ENCODE peak calls at places on chromosome 5, in nine cellular contexts. T, Y, P, H, X, F, S, K and I are unnamed samples.

GRCh38 chr5:139575751-139576150 is 14.6 kb downstream of the UBE2D2 start:
- DNase-seq in T (no peak), Y (no peak), P (no peak), H (no peak), X (no peak), F (no peak), S (no peak), K (no peak), I (no peak)

GRCh38 chr5:103119067-103119764 is 722 bp downstream of the GIN1 start:
- DNase-seq in T (no peak), Y (no peak), P (no peak), H (no peak), X (no peak), F (no peak), S (no peak), K (no peak), I (no peak)

GRCh38 chr5:162996052-162996451 is 441.3 kb upstream of the CCNG1 start:
- DNase-seq in T (no peak), Y (no peak), P (no peak), H (no peak), X (no peak), F (no peak), S (no peak), K (no peak), I (no peak)

GRCh38 chr5:40981420-40981819 is 72.1 kb downstream of the C7 start:
- DNase-seq in T (no peak), Y (no peak), P (peak; percentile 37), H (no peak), X (no peak), F (no peak), S (no peak), K (no peak), I (no peak)

GRCh38 chr5:74372502-74373445 is 267.8 kb downstream of the ENC1 start:
- DNase-seq in T (no peak), Y (no peak), P (peak; percentile 43), H (no peak), X (no peak), F (no peak), S (no peak), K (no peak), I (no peak)

GRCh38 chr5:57778528-57779175 is 296.0 kb upstream of the ACTBL2 start:
- DNase-seq in T (no peak), Y (no peak), P (peak; percentile 75), H (peak; percentile 66), X (no peak), F (no peak), S (no peak), K (no peak), I (no peak)

GRCh38 chr5:157184117-157184516 is 3.5 kb downstream of the ITK start:
- DNase-seq in T (no peak), Y (no peak), P (no peak), H (no peak), X (no peak), F (no peak), S (no peak), K (no peak), I (no peak)

GRCh38 chr5:82058710-82059109 is 86.9 kb downstream of the ATG10 start:
- DNase-seq in T (no peak), Y (no peak), P (peak; percentile 22), H (peak; percentile 7), X (no peak), F (no peak), S (no peak), K (no peak), I (no peak)

GRCh38 chr5:157941616-157942015 is 82.7 kb upstream of the CLINT1 start:
- DNase-seq in T (no peak), Y (no peak), P (no peak), H (no peak), X (no peak), F (no peak), S (no peak), K (no peak), I (no peak)

GRCh38 chr5:105413406-105413990 is 1850.9 kb upstream of the NUDT12 start:
- DNase-seq in T (no peak), Y (no peak), P (no peak), H (no peak), X (no peak), F (no peak), S (no peak), K (no peak), I (no peak)

GRCh38 chr5:132771559-132771998 is 5.5 kb downstream of the SEPTIN8 start:
- DNase-seq in T (no peak), Y (no peak), P (peak; percentile 81), H (peak; percentile 48), X (no peak), F (no peak), S (no peak), K (no peak), I (no peak)

GRCh38 chr5:115548683-115549082 is 4.1 kb upstream of the FEM1C start:
- DNase-seq in T (no peak), Y (no peak), P (no peak), H (no peak), X (no peak), F (no peak), S (no peak), K (no peak), I (no peak)

DNA sequence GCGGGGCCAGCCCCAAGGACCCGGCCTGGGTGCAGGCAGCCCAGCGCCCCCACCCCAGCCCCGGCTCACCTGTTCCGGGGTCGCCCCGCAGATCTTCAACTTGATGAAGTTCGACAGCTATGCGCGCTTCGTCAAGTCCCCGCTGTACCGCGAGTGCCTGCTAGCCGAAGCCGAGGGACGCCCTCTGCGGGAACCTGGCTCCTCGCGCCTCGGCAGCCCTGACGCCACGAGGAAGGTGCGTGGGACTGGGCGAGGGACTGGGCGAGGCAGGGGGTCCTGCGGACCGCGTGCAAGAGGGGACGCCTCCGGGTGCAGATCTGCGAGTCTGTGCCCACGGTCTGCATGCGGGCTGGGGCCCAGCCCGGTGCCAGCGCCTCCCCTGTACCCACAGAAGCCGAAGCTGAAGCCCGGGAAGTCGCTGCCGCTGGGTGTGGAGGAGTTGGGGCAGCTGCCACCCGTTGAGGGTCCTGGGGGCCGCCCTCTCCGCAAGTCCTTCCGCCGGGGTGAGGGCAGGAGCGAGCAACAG is 9.7 kb downstream of the RGS14 start:
- DNase-seq in T (no peak), Y (no peak), P (no peak), H (no peak), X (no peak), F (no peak), S (no peak), K (no peak), I (peak; percentile 44)
- TF ChIP-seq CTCF in T (no peak), Y (no peak), P (peak; percentile 1), H (peak; percentile 24), X (no peak), F (no peak), S (no peak), K (no peak), I (no peak)

DNA sequence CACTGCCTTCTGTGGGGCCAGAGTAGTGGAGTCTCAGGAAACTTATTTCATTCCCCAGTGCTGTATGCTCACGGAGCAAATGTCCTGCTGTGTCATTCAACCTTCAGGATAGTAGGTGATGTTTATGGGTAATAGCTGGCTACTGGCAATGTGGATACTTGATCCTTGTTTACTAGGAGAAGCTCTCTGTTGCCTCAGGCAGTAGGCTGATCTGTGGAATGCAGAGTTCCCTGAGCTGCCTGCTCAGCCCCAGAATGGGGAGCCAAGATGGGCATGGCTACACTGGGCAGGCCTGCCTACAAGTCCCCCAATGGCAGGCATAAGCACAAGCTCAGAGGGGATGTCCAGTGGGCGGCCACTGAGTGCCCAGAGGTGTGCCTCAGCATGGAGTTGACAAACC is 323.1 kb upstream of the KCNN2 start:
- DNase-seq in T (no peak), Y (no peak), P (no peak), H (no peak), X (no peak), F (no peak), S (no peak), K (no peak), I (no peak)
- TF ChIP-seq CTCF in T (no peak), Y (no peak), P (no peak), H (no peak), X (no peak), F (no peak), S (no peak), K (no peak), I (no peak)

GRCh38 chr5:88141695-88141979 is 127.0 kb downstream of the TMEM161B start:
- DNase-seq in T (no peak), Y (no peak), P (no peak), H (no peak), X (no peak), F (no peak), S (no peak), K (no peak), I (no peak)
- TF ChIP-seq CTCF in T (no peak), Y (no peak), P (no peak), H (no peak), X (no peak), F (no peak), S (peak; percentile 4), K (no peak), I (no peak)

GRCh38 chr5:136066705-136067271 is 38.0 kb downstream of the TGFBI start:
- DNase-seq in T (peak; percentile 42), Y (no peak), P (peak; percentile 80), H (peak; percentile 27), X (no peak), F (no peak), S (no peak), K (peak; percentile 66), I (no peak)
- TF ChIP-seq CTCF in T (peak; percentile 25), Y (no peak), P (peak; percentile 59), H (peak; percentile 54), X (no peak), F (no peak), S (no peak), K (no peak), I (no peak)

DNA sequence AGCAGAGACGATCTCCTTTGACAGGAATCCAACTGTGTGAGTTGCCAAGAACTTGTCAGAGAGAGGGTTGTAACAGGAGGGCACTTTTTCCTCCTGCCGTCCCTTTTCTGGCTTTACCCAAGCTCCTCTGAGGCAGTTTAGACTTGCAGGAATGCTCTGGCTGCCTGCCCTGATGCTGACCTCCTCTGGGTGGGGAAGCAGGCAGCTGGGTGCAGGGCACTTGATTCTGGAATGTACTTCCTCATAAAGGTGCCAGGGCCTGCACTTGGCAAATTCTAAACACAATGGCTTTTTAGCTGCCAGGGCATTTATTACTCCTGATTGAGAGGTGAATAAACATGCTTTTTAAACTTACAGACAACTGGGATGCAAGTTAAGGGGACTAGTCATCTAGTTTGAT is 190.4 kb downstream of the EPB41L4A start:
- DNase-seq in T (no peak), Y (no peak), P (peak; percentile 74), H (peak; percentile 35), X (peak; percentile 62), F (no peak), S (no peak), K (no peak), I (no peak)
- TF ChIP-seq CTCF in T (no peak), Y (no peak), P (no peak), H (no peak), X (no peak), F (no peak), S (no peak), K (no peak), I (no peak)

DNA sequence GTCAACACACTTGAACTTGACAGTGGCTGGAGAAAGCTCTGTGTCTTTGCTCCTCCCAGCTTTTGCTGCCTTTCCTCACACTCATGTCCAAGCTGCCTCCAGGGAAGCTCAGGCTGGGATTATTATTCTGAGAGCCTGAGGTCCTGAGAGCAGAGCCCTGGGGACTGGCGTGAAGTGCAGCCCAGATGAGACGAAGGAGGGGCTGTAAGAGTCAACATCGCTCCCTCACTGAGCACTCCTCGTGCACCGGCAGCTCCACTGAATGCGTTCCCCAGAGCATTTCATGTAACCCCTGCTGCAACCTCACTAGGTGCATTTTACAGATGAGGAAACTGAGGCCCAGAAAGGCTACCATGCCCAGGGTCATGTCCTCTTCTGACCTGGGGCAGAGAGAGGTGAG is 63.5 kb upstream of the PHYKPL start:
- DNase-seq in T (no peak), Y (peak; percentile 32), P (no peak), H (no peak), X (peak; percentile 47), F (no peak), S (no peak), K (peak; percentile 53), I (peak; percentile 5)
- TF ChIP-seq CTCF in T (no peak), Y (no peak), P (no peak), H (no peak), X (no peak), F (no peak), S (no peak), K (no peak), I (no peak)